ENCODE peak calls at places on chromosomes 7 and 10, in four cellular contexts. C is endothelial cell of umbilical vein; U is RWPE1; Z is CD8-positive, alpha-beta T cell. M is an unnamed sample.

GRCh38 chr7:141477866-141478265 is 73.3 kb upstream of the AGK start:
- DNase-seq in Z (no peak), U (no peak), C (no peak), M (no peak)

GRCh38 chr10:67607472-67607871 is 88.5 kb downstream of the CTNNA3 start:
- DNase-seq in C (peak), U (peak), Z (no peak), M (no peak)

GRCh38 chr7:77649950-77650349 is 46.3 kb upstream of the RSBN1L start:
- DNase-seq in Z (no peak), U (no peak), C (peak), M (peak)

GRCh38 chr10:121598261-121599249 is at the start of gene FGFR2:
- DNase-seq in U (peak), Z (no peak), C (peak), M (no peak)

GRCh38 chr7:121475806-121476205 is 79.7 kb upstream of the FAM3C start:
- DNase-seq in U (no peak), C (no peak), Z (no peak), M (no peak)

GRCh38 chr7:749121-749520 is 22.0 kb upstream of the PRKAR1B start:
- DNase-seq in U (no peak), Z (no peak), C (peak), M (no peak)

GRCh38 chr7:70590126-70590854 is 541.7 kb upstream of the GALNT17 start:
- DNase-seq in U (no peak), Z (no peak), C (no peak), M (no peak)

GRCh38 chr7:156612930-156613329 is 27.6 kb upstream of the RNF32 start:
- DNase-seq in C (no peak), U (no peak), Z (peak), M (no peak)

GRCh38 chr7:157096286-157097055 is 42.3 kb upstream of the UBE3C start:
- DNase-seq in U (no peak), C (no peak), Z (no peak), M (no peak)

GRCh38 chr10:113539789-113540188 is 13.1 kb upstream of the HABP2 start:
- DNase-seq in U (peak), C (no peak), Z (no peak), M (peak)

GRCh38 chr10:16750461-16750860 is 66.8 kb downstream of the RSU1 start:
- DNase-seq in U (no peak), C (no peak), Z (no peak), M (no peak)

GRCh38 chr10:83897626-83898025 is 241.7 kb upstream of the GHITM start:
- DNase-seq in Z (no peak), U (no peak), C (no peak), M (no peak)

DNA sequence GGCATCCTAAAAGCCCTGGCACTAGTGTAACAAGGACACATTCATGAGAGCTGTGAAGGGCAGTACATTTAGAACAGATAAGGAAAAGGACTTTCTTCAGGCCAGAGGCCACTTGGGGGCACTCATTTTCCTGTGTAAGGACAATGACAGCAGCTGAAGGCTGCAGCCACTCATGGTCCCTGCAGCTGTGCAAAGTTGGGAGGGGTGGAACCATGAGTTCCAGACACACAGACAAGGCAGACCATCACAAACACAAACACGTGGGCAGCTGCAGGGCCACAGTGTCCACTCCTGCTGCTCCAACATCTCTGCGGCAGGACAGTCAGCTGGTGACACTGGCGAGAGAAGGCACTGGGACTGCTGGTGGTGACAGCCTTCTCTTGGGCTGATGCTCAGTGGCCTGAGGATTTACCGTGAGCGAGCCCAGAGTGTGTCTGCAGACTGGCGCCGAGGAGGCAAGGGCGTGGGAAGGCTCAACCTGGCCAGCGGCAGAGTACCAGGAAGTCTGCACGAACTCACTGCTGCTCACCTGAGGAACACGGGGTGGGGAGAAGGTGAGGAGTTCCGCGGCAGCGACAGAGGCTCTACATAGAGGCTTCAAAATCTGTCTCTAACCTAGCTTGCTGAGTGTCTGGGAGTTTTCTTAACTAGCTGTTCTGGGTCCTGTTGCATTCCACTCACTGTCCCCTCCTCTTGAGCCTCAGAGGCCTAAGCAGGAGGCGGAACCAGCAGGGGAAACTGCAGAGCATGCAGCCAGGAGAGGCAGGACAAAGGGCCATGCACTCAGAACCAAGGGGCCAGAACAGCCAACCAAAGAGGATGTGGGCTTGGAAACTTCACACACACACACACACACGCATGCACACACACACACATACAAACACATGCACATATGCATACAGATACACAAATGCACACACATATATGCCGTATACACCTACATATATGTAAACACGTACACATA is 76.5 kb upstream of the DDC start:
- DNase-seq in U (no peak), Z (no peak), C (no peak), M (no peak)
- TF ChIP-seq CTCF in U (no peak), Z (no peak), C (no peak), M (no peak)

GRCh38 chr7:127252736-127253288 is at the start of gene GRM8:
- DNase-seq in C (peak), U (peak), Z (peak), M (no peak)

GRCh38 chr7:127251048-127251451 is 1.7 kb downstream of the GRM8 start:
- DNase-seq in C (no peak), Z (no peak), U (no peak), M (no peak)

GRCh38 chr7:127251458-127252379 is 1.0 kb downstream of the GRM8 start:
- DNase-seq in Z (peak), U (peak), C (no peak), M (no peak)

GRCh38 chr7:127253289-127254162 is 785 bp upstream of the GRM8 start:
- DNase-seq in C (peak), Z (peak), U (peak), M (peak)

DNA sequence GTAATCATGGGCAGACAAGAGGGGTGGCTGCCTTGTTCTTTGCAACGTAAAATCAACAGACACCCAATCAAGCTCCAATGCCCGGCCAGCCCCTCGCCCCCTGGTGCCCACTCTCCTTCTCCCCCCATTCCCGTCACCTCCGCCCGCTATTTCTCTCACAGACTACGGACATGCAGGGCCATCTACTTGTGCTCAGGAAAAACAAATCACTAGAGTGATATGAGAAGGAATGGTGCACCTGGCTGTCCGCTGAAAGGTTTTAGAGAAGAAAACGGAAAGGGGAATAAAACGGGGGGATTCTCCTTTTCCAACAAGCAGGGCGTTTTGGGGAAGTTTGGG is 392 bp downstream of the GRM8 start:
- DNase-seq in Z (no peak), C (no peak), U (no peak), M (no peak)
- TF ChIP-seq CTCF in Z (no peak), C (no peak), U (no peak), M (no peak)

DNA sequence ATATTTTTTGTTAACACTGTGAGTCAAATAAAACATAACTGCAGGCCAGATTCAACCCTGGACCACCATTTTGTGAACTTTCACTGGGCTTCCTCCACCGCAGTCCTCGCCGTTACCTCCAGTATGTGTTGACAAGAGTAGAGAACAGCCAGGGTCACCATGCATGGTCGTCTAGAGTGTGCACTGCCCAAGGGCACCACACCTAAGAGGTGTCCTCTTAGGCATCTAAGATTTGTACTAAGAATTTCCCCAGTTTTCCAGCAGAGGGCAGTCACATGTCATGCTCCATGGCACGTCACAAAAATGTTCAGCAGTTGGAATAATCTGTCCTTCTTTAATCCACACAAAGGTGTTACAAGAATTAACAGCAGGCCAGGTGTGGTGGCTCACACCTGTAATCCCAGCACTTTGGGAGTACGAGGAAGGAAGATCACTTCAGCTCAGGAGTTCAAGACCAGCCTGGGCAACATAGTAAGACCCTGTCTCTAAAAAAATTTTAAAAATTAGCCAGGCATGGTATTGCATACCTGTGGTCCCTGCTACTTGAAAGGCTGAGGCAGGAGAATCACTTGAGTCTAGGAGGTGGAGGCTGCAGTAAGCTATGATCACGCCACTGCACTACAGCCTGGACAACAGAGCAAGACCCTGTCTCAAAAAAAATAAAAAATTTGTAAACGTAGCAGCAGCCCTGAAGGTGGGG is 71.2 kb upstream of the FOXK1 start:
- DNase-seq in U (peak), C (peak), Z (peak), M (peak)
- TF ChIP-seq CTCF in U (peak), C (peak), Z (peak), M (peak)

GRCh38 chr7:133274265-133274664 is 21.4 kb downstream of the EXOC4 start:
- DNase-seq in U (no peak), Z (no peak), C (no peak), M (no peak)

GRCh38 chr7:133273221-133273620 is 20.3 kb downstream of the EXOC4 start:
- DNase-seq in U (no peak), Z (no peak), C (no peak), M (no peak)

GRCh38 chr7:133275441-133276105 is 22.7 kb downstream of the EXOC4 start:
- DNase-seq in U (no peak), C (no peak), Z (no peak), M (peak)

DNA sequence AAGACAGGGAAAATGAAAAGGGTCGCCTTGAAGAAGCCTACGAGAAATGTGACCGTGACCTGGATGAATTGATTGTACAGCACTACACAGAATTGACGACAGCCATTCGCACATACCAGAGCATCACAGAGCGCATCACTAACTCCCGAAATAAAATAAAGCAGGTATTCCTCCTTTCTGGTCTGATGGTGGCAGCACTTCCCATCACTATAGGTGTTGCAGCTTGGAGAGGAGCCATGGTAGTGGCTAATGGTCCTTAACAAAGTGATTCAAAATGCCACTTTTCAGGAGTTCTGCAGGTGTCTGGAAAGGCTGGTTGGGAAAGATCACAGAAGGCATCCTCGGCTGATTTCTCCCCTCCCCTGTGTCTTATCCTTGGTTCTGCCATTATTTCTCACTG is 22.1 kb downstream of the EXOC4 start:
- DNase-seq in U (no peak), Z (no peak), C (no peak), M (no peak)
- TF ChIP-seq CTCF in U (no peak), Z (no peak), C (no peak), M (peak)

GRCh38 chr7:38451840-38452239 is 178.4 kb upstream of the TARP start:
- DNase-seq in U (peak), Z (no peak), C (peak), M (peak)
- TF ChIP-seq CTCF in U (peak), Z (no peak), C (peak), M (peak)